ENCODE peak calls at places on chromosomes 5 and 9, in four cellular contexts. X is neural progenitor cell, G is PC-3, T is endothelial cell of umbilical vein. M is an unnamed sample. For H3K79me2, the result is how much of the 10 kb centered on the place peaks cover.

GRCh38 chr9:95092321-95093072 is 225.0 kb downstream of the FANCC start:
- DNase-seq in X (peak), G (peak), T (peak), M (no peak)

GRCh38 chr9:76996700-76997099 is 22.8 kb upstream of the FOXB2 start:
- DNase-seq in X (peak), G (peak), T (no peak), M (peak)

GRCh38 chr5:12125895-12126294 is 221.6 kb upstream of the CTNND2 start:
- DNase-seq in X (no peak), G (no peak), T (no peak), M (no peak)

GRCh38 chr5:172646716-172647285 is 5.7 kb downstream of the NEURL1B start:
- DNase-seq in X (peak), G (no peak), T (no peak), M (no peak)

GRCh38 chr5:150624334-150625163 is 15.9 kb upstream of the SYNPO start:
- DNase-seq in X (peak), G (no peak), T (no peak), M (no peak)

GRCh38 chr5:172496671-172497371 is 42.5 kb upstream of the SH3PXD2B start:
- DNase-seq in X (no peak), G (no peak), T (peak), M (no peak)

GRCh38 chr5:96821260-96821916 is 13.6 kb upstream of the ERAP1 start:
- DNase-seq in X (no peak), G (peak), T (peak), M (no peak)

GRCh38 chr9:6106576-6107339 is 91.3 kb upstream of the RANBP6 start:
- DNase-seq in X (peak), G (peak), T (peak), M (no peak)

GRCh38 chr9:110157812-110158629 is 49.9 kb downstream of the C9orf152 start:
- DNase-seq in X (no peak), G (no peak), T (no peak), M (no peak)

GRCh38 chr9:126708178-126708577 is 94.5 kb downstream of the LMX1B start:
- DNase-seq in X (no peak), G (no peak), T (peak), M (no peak)

GRCh38 chr5:96141749-96142148 is 180.1 kb upstream of the ELL2 start:
- DNase-seq in X (no peak), G (peak), T (no peak), M (no peak)

GRCh38 chr5:132134384-132134783 is 60.8 kb downstream of the CSF2 start:
- DNase-seq in X (no peak), G (peak), T (peak), M (no peak)

GRCh38 chr9:91623004-91623403 is 199.4 kb upstream of the NFIL3 start:
- DNase-seq in X (no peak), G (no peak), T (no peak), M (peak)

GRCh38 chr5:123371575-123372179 is 51.5 kb downstream of the CEP120 start:
- DNase-seq in X (peak), G (peak), T (no peak), M (peak)

GRCh38 chr5:22835630-22836029 is 17.5 kb downstream of the CDH12 start:
- DNase-seq in X (peak), G (peak), T (no peak), M (no peak)

GRCh38 chr5:74026310-74026709 is 400.3 kb downstream of the ARHGEF28 start:
- DNase-seq in X (peak), G (no peak), T (no peak), M (peak)

GRCh38 chr9:84258371-84258770 is 82.2 kb downstream of the SLC28A3 start:
- DNase-seq in X (no peak), G (no peak), T (no peak), M (no peak)

GRCh38 chr9:86112057-86112456 is 12.7 kb upstream of the GOLM1 start:
- DNase-seq in X (no peak), G (no peak), T (no peak), M (no peak)

GRCh38 chr5:26955161-26955560 is 83.2 kb downstream of the CDH9 start:
- DNase-seq in X (no peak), G (no peak), T (no peak), M (no peak)

GRCh38 chr9:125049212-125049611 is 94.1 kb downstream of the SCAI start:
- DNase-seq in X (peak), G (no peak), T (no peak), M (no peak)

GRCh38 chr5:143405063-143405746 is 1.7 kb upstream of the NR3C1 start:
- DNase-seq in X (peak), G (peak), T (peak), M (peak)

GRCh38 chr9:98288876-98289275 is 33.4 kb upstream of the TBC1D2 start:
- DNase-seq in X (no peak), G (no peak), T (no peak), M (peak)

GRCh38 chr9:214488-215448 is at the start of gene DOCK8:
- DNase-seq in X (peak), G (peak), T (peak), M (peak)

GRCh38 chr9:136285501-136286358 is 18.2 kb downstream of the CCDC187 start:
- DNase-seq in X (no peak), G (no peak), T (no peak), M (no peak)

GRCh38 chr5:177332896-177333260 is 18.6 kb downstream of the LMAN2 start:
- DNase-seq in X (no peak), G (no peak), T (no peak), M (no peak)

GRCh38 chr5:158819840-158820620 is 279.7 kb downstream of the EBF1 start:
- DNase-seq in X (no peak), G (peak), T (no peak), M (no peak)

DNA sequence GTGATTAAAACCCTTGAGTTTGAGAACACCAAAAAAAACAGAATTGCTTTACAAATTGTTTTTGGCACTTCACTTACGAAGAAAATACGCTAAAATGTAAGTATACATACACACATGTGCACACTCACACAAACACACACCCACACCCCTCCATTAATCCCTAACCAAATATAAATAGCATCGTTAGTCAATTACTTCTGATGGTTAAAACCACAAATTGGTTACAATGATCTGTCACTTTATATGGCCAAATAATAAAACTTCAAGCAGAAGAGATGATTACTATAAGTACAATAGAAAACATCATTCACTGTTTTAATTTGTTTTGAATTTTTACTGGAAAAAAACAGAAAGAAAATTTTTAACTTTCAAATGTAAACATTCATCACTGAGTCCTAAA is 103.5 kb downstream of the NFIB start:
- DNase-seq in X (no peak), G (no peak), T (no peak), M (no peak)
- H3K79me2 ChIP-seq in X (under half), G (half or more), T (half or more), M (under half)

DNA sequence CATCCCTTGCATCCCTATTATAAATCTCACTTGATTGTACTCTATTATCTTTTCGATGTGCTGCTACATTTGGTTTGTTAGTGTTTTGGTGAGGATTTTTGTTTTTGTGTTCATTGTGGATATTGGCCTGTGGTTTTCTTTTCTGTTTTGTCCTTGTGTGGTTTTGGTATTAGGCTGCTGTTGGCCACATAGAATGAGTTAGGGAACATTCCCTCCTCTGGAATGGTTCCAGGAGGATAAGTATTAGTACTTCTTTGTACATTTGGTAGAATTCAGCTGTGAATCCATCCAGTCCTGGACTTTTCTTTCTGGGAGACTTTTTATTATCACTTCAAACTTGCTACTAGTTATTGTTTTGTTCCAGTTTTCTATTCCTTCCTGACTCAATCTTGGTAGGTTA is 287.2 kb downstream of the CWC27 start:
- DNase-seq in X (no peak), G (no peak), T (no peak), M (no peak)
- H2AFZ ChIP-seq in X (no peak), G (no peak), T (no peak), M (no peak)

DNA sequence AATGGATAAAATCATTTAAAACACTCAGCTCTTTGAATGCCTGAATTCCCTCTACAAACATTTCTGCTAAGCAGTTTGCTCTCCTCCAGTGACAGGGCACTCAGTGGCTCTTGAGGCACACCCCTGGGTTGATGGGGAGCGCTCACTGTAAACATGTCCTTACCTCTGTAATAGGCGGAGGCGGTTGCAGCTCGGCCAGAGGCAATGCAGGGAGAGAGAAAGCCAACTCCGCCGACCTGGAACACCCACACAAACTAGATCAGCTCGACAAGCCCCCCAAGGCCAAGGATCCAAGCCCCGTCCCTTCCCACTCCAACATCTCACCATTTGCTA is 329 bp downstream of the CDC23 start:
- DNase-seq in X (peak), G (no peak), T (no peak), M (no peak)
- H3K79me2 ChIP-seq in X (half or more), G (under half), T (under half), M (under half)

GRCh38 chr9:113620377-113621161 is 157.0 kb downstream of the RGS3 start:
- DNase-seq in X (peak), G (peak), T (peak), M (peak)

GRCh38 chr9:113622600-113623400 is 159.3 kb downstream of the RGS3 start:
- DNase-seq in X (no peak), G (peak), T (peak), M (no peak)

GRCh38 chr9:113622038-113622437 is 158.5 kb downstream of the RGS3 start:
- DNase-seq in X (no peak), G (no peak), T (no peak), M (no peak)

GRCh38 chr9:113620016-113620376 is 156.5 kb downstream of the RGS3 start:
- DNase-seq in X (no peak), G (no peak), T (no peak), M (no peak)

DNA sequence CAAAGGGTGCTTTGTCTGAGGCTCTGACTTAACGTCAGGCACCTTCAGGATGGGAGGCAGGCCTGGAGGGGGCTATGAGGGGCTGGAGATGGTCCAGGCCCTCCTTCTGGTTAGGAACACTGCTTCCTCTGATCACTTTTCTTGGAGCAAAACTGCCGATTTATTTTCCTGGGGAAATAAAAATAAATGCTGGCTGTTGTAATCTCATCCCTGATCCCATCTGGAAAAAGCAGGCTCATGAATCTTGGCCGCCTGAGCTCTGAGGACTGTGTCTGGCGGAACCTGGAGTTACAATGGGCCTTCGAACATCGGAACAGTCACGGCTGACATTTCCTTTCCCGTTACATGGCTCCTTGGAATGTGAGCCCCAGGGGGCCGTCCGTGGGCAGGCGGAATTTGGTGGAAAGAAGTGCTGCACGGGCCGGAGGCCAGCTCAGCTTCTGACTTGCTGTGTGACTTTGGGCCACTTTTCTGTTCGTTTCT is 157.8 kb downstream of the RGS3 start:
- DNase-seq in X (peak), G (no peak), T (peak), M (peak)
- H2AFZ ChIP-seq in X (no peak), G (peak), T (peak), M (peak)

M was measured in trophoblast cell.